ENCODE peak calls at places on chromosomes 5 and 9, in four cellular contexts. X is cardiac fibroblast, D is body of pancreas, K is PC-3. U is an unnamed sample.

GRCh38 chr5:142388696-142389095 is 63.9 kb upstream of the SPRY4 start:
- DNase-seq in D (no peak), K (peak; percentile 69), X (no peak), U (peak; percentile 16)

GRCh38 chr5:142697356-142697807 is 11.5 kb upstream of the FGF1 start:
- DNase-seq in X (peak; percentile 83), D (peak; percentile 46), K (no peak), U (peak; percentile 90)

GRCh38 chr9:98993570-98993945 is 49.9 kb downstream of the COL15A1 start:
- DNase-seq in X (peak; percentile 63), K (no peak), D (peak; percentile 55), U (no peak)

GRCh38 chr9:110031511-110032173 is 176.3 kb downstream of the C9orf152 start:
- DNase-seq in X (peak; percentile 95), K (peak; percentile 86), D (no peak), U (peak; percentile 77)

GRCh38 chr5:142915840-142916424 is 145.8 kb downstream of the ARHGAP26 start:
- DNase-seq in X (peak; percentile 41), D (peak; percentile 62), K (peak; percentile 63), U (peak; percentile 42)

GRCh38 chr5:20678814-20679298 is 690.9 kb upstream of the CDH18 start:
- DNase-seq in X (peak; percentile 93), D (peak; percentile 2), K (peak; percentile 86), U (peak; percentile 94)

GRCh38 chr5:113503146-113503545 is 10.3 kb upstream of the YTHDC2 start:
- DNase-seq in X (no peak), D (no peak), K (no peak), U (no peak)

GRCh38 chr5:159185773-159186172 is 23.6 kb downstream of the RNF145 start:
- DNase-seq in K (no peak), X (no peak), D (no peak), U (no peak)

GRCh38 chr5:24649531-24649930 is 4.8 kb upstream of the CDH10 start:
- DNase-seq in X (no peak), K (no peak), D (no peak), U (no peak)

GRCh38 chr9:117188394-117188793 is 226.5 kb downstream of the ASTN2 start:
- DNase-seq in D (no peak), K (no peak), X (no peak), U (no peak)

GRCh38 chr9:13587581-13587980 is 308.1 kb upstream of the MPDZ start:
- DNase-seq in X (no peak), D (no peak), K (no peak), U (no peak)

GRCh38 chr5:133924221-133924920 is 44.1 kb downstream of the C5orf15 start:
- DNase-seq in X (no peak), D (no peak), K (no peak), U (no peak)

GRCh38 chr5:82046268-82046621 is 74.4 kb downstream of the ATG10 start:
- DNase-seq in K (no peak), D (no peak), X (no peak), U (no peak)

GRCh38 chr9:77819672-77820071 is 171.6 kb upstream of the GNA14 start:
- DNase-seq in K (no peak), D (no peak), X (peak; percentile 53), U (peak; percentile 67)

GRCh38 chr5:171390883-171391677 is 3.4 kb downstream of the NPM1 start:
- DNase-seq in X (no peak), D (no peak), K (no peak), U (no peak)

GRCh38 chr5:42988568-42988967 is 51.6 kb downstream of the ANXA2R start:
- DNase-seq in D (no peak), X (no peak), K (no peak), U (no peak)

GRCh38 chr9:69671904-69672827 is at the start of gene APBA1:
- DNase-seq in X (peak; percentile 30), K (no peak), D (peak; percentile 56), U (peak; percentile 60)

GRCh38 chr9:69672828-69673640 is 863 bp upstream of the APBA1 start:
- DNase-seq in X (peak; percentile 88), K (peak; percentile 80), D (peak; percentile 80), U (peak; percentile 89)

GRCh38 chr9:69671291-69671903 is 774 bp downstream of the APBA1 start:
- DNase-seq in D (peak; percentile 25), K (no peak), X (no peak), U (no peak)

DNA sequence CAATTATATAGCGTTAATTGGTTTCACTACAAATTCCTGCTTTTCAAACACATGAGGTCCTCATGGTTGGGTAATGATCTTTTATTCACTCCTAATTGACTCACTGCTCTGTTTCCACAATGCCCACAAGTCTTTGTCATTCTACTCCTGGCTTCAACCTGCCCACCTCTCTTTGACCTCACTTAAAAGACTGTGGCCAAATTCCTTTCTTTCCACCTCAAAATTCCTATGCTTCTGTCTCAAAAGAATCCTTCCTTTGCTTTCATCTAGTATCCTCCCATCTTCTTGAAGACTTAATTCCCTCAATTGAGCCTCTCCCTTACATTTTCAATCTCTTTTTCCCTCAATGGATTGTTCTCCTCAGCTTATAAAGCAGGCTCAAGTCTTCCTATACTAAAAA is 4.9 kb downstream of the APBA1 start:
- DNase-seq in K (no peak), D (no peak), X (no peak), U (no peak)
- TF ChIP-seq CTCF in K (no peak), D (no peak), X (no peak), U (no peak)

GRCh38 chr5:118247468-118247867 is 740.9 kb downstream of the DTWD2 start:
- DNase-seq in X (no peak), D (no peak), K (no peak), U (no peak)
- H3K4me3 ChIP-seq in X (no peak overlapping the region), D (no peak overlapping the region), K (no peak overlapping the region), U (no peak overlapping the region)

GRCh38 chr9:136996361-136997281 is at the start of gene CLIC3:
- DNase-seq in X (no peak), K (peak; percentile 60), D (no peak), U (no peak)

GRCh38 chr9:136995370-136995769 is 998 bp downstream of the CLIC3 start:
- DNase-seq in K (no peak), X (no peak), D (no peak), U (no peak)

GRCh38 chr9:136995772-136996308 is 528 bp downstream of the CLIC3 start:
- DNase-seq in X (peak; percentile 12), K (no peak), D (no peak), U (no peak)

GRCh38 chr9:136997355-136997754 is 987 bp upstream of the CLIC3 start:
- DNase-seq in K (no peak), D (no peak), X (no peak), U (no peak)

GRCh38 chr9:136997830-136998234 is 1.5 kb upstream of the CLIC3 start:
- DNase-seq in D (no peak), K (no peak), X (no peak), U (no peak)
- TF ChIP-seq CTCF in D (no peak), K (no peak), X (no peak), U (no peak)

GRCh38 chr5:67010684-67011409 is 185.8 kb downstream of the CD180 start:
- DNase-seq in K (peak; percentile 94), X (peak; percentile 94), D (no peak), U (peak; percentile 69)
- H3K4me3 ChIP-seq in K (peak overlapping the region; percentile 60), X (peak overlapping the region; percentile 36), D (no peak overlapping the region), U (no peak overlapping the region)

GRCh38 chr5:146622391-146622790 is 106.4 kb upstream of the GPR151 start:
- DNase-seq in D (no peak), X (no peak), K (peak; percentile 47), U (no peak)
- TF ChIP-seq CTCF in D (peak; percentile 25), X (no peak), K (peak; percentile 83), U (peak; percentile 27)

GRCh38 chr9:134342746-134343115 is 16.5 kb downstream of the RXRA start:
- DNase-seq in D (no peak), K (no peak), X (no peak), U (no peak)

GRCh38 chr9:134341306-134341705 is 15.1 kb downstream of the RXRA start:
- DNase-seq in X (no peak), K (no peak), D (peak; percentile 88), U (no peak)

GRCh38 chr9:134343637-134344036 is 17.4 kb downstream of the RXRA start:
- DNase-seq in D (peak; percentile 60), K (no peak), X (no peak), U (no peak)

GRCh38 chr9:134340475-134341186 is 14.4 kb downstream of the RXRA start:
- DNase-seq in K (no peak), D (peak; percentile 61), X (no peak), U (no peak)

DNA sequence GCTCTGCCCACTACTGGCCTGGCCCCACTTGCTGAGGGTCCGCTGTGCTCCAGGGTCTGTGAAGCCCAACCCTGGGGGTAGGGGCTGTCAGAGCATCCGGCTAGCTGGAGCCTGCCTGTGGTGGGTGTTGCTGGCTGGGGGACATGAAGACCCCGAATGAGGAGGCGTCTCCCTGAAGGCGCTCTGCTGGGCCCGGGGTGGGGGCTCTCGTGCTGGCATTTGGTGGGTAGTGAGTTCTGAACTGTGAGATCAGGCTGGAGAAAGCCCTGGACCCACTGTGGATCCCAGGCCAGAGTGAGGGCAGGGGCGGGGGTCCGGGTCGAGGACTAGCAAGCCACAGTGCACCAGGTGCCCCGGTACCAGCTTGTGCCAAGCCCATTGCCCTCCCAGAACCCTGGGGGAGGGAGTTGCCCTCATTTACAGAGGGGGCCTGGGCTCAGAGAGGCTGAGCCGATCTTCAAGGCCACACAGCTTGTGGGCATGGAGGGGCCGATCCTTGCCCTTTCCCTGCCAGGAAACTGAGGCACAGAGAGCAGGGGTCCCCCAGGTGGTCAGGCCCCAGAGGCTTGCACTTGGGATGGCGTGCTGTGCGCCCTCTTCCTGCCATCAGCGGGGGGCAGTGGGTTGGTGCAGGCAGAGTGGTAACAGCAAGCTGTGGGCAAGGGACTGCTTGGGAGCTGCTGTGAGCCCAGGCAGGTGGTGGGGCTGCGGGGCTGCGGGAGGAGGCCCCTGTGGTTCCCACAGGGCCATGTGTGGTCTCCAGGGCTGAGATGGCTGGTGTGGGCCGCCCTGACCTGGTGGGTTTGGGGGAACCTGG is 15.9 kb downstream of the RXRA start:
- DNase-seq in D (no peak), X (no peak), K (no peak), U (no peak)
- H3K4me3 ChIP-seq in D (no peak overlapping the region), X (no peak overlapping the region), K (no peak overlapping the region), U (no peak overlapping the region)

GRCh38 chr5:31824886-31825774 is 186.2 kb downstream of the PDZD2 start:
- DNase-seq in X (peak; percentile 84), K (peak; percentile 90), D (peak; percentile 62), U (peak; percentile 76)

GRCh38 chr5:31819926-31820516 is 181.1 kb downstream of the PDZD2 start:
- DNase-seq in D (no peak), K (no peak), X (no peak), U (no peak)

GRCh38 chr5:31827862-31828261 is 188.9 kb downstream of the PDZD2 start:
- DNase-seq in X (peak; percentile 51), D (no peak), K (peak; percentile 95), U (no peak)

GRCh38 chr5:31823477-31823876 is 184.5 kb downstream of the PDZD2 start:
- DNase-seq in K (no peak), X (peak; percentile 20), D (no peak), U (peak; percentile 10)

GRCh38 chr5:31825775-31826068 is 186.8 kb downstream of the PDZD2 start:
- DNase-seq in D (no peak), X (no peak), K (no peak), U (no peak)
- TF ChIP-seq CTCF in D (no peak), X (no peak), K (no peak), U (no peak)